ENCODE peak calls at places on chromosomes 7 and 10, in six cellular contexts. One of them, this sample, is unnamed.
A peak's percentile ranks its signal among the peaks of the same experiment; 100 is the strongest.

GRCh38 chr7:104469135-104469820 is 140.9 kb downstream of the LHFPL3 start:
- DNase-seq in ovary: no peak
- DNase-seq in fibroblast of lung: no peak
- DNase-seq in lower lobe of right lung: no peak
- DNase-seq in heart right ventricle: no peak
- DNase-seq in A549: no peak
- DNase-seq in this sample: no peak

GRCh38 chr7:47669178-47669878 is 87.4 kb upstream of the TNS3 start:
- DNase-seq in fibroblast of lung: peak; percentile 97
- DNase-seq in ovary: peak; percentile 55
- DNase-seq in lower lobe of right lung: peak; percentile 79
- DNase-seq in heart right ventricle: peak; percentile 35
- DNase-seq in A549: no peak
- DNase-seq in this sample: no peak

GRCh38 chr7:35415411-35415822 is 161.5 kb upstream of the TBX20 start:
- DNase-seq in fibroblast of lung: no peak
- DNase-seq in heart right ventricle: peak; percentile 70
- DNase-seq in ovary: no peak
- DNase-seq in lower lobe of right lung: no peak
- DNase-seq in A549: no peak
- DNase-seq in this sample: no peak

GRCh38 chr7:43905209-43905946 is 1.0 kb downstream of the URGCP start:
- DNase-seq in ovary: no peak
- DNase-seq in A549: peak; percentile 52
- DNase-seq in lower lobe of right lung: no peak
- DNase-seq in heart right ventricle: no peak
- DNase-seq in fibroblast of lung: peak; percentile 9
- DNase-seq in this sample: no peak

GRCh38 chr7:90692396-90692795 is 96.3 kb downstream of the CDK14 start:
- DNase-seq in lower lobe of right lung: no peak
- DNase-seq in ovary: no peak
- DNase-seq in fibroblast of lung: peak; percentile 75
- DNase-seq in heart right ventricle: no peak
- DNase-seq in A549: no peak
- DNase-seq in this sample: no peak

GRCh38 chr10:124626759-124627380 is 117.3 kb downstream of the FAM53B start:
- DNase-seq in lower lobe of right lung: peak; percentile 75
- DNase-seq in ovary: no peak
- DNase-seq in fibroblast of lung: no peak
- DNase-seq in A549: no peak
- DNase-seq in heart right ventricle: no peak
- DNase-seq in this sample: peak; percentile 65

GRCh38 chr10:63257784-63258183 is 124.7 kb downstream of the NRBF2 start:
- DNase-seq in fibroblast of lung: no peak
- DNase-seq in ovary: no peak
- DNase-seq in heart right ventricle: no peak
- DNase-seq in lower lobe of right lung: no peak
- DNase-seq in A549: no peak
- DNase-seq in this sample: no peak

GRCh38 chr10:43267811-43268210 is 946 bp upstream of the RASGEF1A start:
- DNase-seq in lower lobe of right lung: no peak
- DNase-seq in heart right ventricle: no peak
- DNase-seq in fibroblast of lung: no peak
- DNase-seq in ovary: no peak
- DNase-seq in A549: no peak
- DNase-seq in this sample: no peak

GRCh38 chr7:9210114-9210513 is 776.7 kb downstream of the NXPH1 start:
- DNase-seq in lower lobe of right lung: no peak
- DNase-seq in ovary: no peak
- DNase-seq in A549: no peak
- DNase-seq in heart right ventricle: no peak
- DNase-seq in fibroblast of lung: no peak
- DNase-seq in this sample: no peak

GRCh38 chr7:17532861-17533404 is 234.5 kb downstream of the AHR start:
- DNase-seq in A549: peak; percentile 18
- DNase-seq in ovary: no peak
- DNase-seq in heart right ventricle: no peak
- DNase-seq in fibroblast of lung: peak; percentile 98
- DNase-seq in lower lobe of right lung: no peak
- DNase-seq in this sample: no peak

GRCh38 chr7:80478683-80479082 is 33.2 kb downstream of the GNAT3 start:
- DNase-seq in ovary: no peak
- DNase-seq in lower lobe of right lung: no peak
- DNase-seq in A549: peak; percentile 14
- DNase-seq in heart right ventricle: no peak
- DNase-seq in fibroblast of lung: peak; percentile 82
- DNase-seq in this sample: no peak

GRCh38 chr10:24949616-24950015 is 2.8 kb downstream of the PRTFDC1 start:
- DNase-seq in fibroblast of lung: no peak
- DNase-seq in ovary: no peak
- DNase-seq in heart right ventricle: no peak
- DNase-seq in lower lobe of right lung: no peak
- DNase-seq in A549: no peak
- DNase-seq in this sample: no peak

GRCh38 chr10:1402821-1403507 is 334.4 kb downstream of the ADARB2 start:
- DNase-seq in A549: no peak
- DNase-seq in lower lobe of right lung: no peak
- DNase-seq in fibroblast of lung: no peak
- DNase-seq in ovary: no peak
- DNase-seq in heart right ventricle: no peak
- DNase-seq in this sample: no peak

GRCh38 chr10:35363587-35363986 is 27.3 kb downstream of the CCNY start:
- DNase-seq in ovary: no peak
- DNase-seq in lower lobe of right lung: no peak
- DNase-seq in heart right ventricle: no peak
- DNase-seq in fibroblast of lung: no peak
- DNase-seq in A549: no peak
- DNase-seq in this sample: no peak

GRCh38 chr7:101119876-101120275 is 7.0 kb upstream of the SERPINE1 start:
- DNase-seq in ovary: no peak
- DNase-seq in fibroblast of lung: peak; percentile 90
- DNase-seq in heart right ventricle: no peak
- DNase-seq in A549: no peak
- DNase-seq in lower lobe of right lung: no peak
- DNase-seq in this sample: no peak

GRCh38 chr7:128879939-128880746 is 17.5 kb downstream of the ATP6V1F start:
- DNase-seq in lower lobe of right lung: peak; percentile 67
- DNase-seq in heart right ventricle: peak; percentile 71
- DNase-seq in A549: peak; percentile 96
- DNase-seq in ovary: peak; percentile 61
- DNase-seq in fibroblast of lung: peak; percentile 48
- DNase-seq in this sample: no peak

GRCh38 chr7:116780966-116781365 is 81.4 kb upstream of the CAPZA2 start:
- DNase-seq in lower lobe of right lung: peak; percentile 48
- DNase-seq in heart right ventricle: no peak
- DNase-seq in ovary: no peak
- DNase-seq in fibroblast of lung: no peak
- DNase-seq in A549: no peak
- DNase-seq in this sample: peak; percentile 67

GRCh38 chr10:31694929-31695837 is 233.4 kb downstream of the ARHGAP12 start:
- DNase-seq in fibroblast of lung: peak; percentile 18
- DNase-seq in heart right ventricle: no peak
- DNase-seq in lower lobe of right lung: no peak
- DNase-seq in ovary: no peak
- DNase-seq in A549: no peak
- DNase-seq in this sample: no peak

DNA sequence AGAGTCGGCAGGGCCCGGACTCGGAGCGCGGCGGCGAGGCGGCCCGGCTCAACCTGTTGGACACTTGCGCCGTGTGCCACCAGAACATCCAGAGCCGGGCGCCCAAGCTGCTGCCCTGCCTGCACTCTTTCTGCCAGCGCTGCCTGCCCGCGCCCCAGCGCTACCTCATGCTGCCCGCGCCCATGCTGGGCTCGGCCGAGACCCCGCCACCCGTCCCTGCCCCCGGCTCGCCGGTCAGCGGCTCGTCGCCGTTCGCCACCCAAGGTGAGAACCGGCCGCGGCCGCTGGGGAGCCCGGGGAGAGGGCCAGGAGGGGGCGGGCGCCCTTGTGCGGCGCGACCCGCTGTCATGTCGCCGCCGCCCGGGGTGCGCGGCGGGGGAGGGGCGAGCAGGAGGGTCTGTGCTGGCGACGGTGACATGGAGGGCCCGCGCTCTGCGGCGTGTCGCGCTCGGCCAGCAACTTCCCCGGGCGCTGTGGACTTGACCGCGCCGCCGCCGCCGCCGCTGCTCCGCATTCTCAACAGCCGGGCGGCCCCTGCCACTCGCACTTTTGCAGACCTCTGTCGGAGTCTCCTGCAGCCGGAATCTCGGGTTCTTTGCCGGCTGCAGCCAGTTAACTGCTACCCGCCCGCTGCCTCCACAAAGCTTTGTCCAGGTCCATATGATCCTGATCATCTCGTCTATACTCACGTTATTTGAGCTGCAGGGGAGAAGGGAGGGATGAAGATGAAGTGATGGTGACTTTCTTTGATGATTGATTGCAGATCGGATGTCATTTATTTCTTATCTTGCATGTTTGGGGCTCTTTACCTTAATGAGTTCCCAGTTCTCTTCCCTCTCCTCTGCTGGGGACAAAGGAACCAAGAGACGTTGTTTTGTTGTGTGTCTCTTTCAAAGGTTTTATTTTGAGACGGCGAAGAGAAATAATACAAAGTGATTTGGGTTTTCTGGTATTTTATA is 869 bp downstream of the TRIM24 start:
- DNase-seq in ovary: peak; percentile 59
- DNase-seq in fibroblast of lung: peak; percentile 50
- DNase-seq in A549: peak; percentile 46
- DNase-seq in heart right ventricle: peak; percentile 68
- DNase-seq in lower lobe of right lung: peak; percentile 75
- DNase-seq in this sample: peak; percentile 92
- TF ChIP-seq CTCF in ovary: no peak
- TF ChIP-seq CTCF in fibroblast of lung: no peak
- TF ChIP-seq CTCF in A549: peak; percentile 18
- TF ChIP-seq CTCF in heart right ventricle: peak; percentile 30
- TF ChIP-seq CTCF in lower lobe of right lung: no peak
- TF ChIP-seq CTCF in this sample: no peak

DNA sequence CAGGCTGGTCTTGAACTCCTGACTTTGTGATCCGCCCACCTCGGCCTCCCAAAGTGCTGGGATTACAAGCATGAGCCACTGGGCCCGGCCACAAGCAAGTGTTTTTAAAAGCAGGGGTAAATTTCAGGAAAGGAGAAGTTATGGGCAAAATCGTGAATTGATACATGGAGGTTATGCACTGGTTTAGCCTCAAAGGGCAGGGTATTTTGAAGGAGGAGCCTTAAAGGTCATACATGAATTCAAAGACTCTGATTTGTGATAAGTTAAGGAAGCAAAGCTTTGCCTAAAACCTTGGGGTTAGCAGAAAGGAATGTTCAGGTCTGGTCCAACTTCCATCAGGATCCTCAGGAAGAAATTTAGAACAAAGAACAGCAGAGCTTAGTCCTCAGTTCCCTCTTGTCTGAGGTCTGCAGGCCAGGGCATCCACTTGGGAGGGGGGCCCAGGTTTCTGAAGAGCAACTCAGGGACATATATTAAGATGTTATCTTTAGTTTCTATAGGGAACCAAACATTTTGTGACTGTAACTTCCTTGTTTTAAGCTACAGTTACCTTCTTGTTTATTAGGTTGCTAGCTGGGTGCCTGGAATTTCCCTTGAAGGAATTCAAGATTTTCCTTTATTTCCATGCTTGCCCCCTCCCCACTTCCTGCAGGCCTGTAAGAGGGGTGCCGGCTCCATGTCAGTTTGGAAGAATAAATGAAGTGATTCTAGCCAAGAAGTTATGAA is 2.8 kb upstream of the REPIN1 start:
- DNase-seq in lower lobe of right lung: no peak
- DNase-seq in ovary: no peak
- DNase-seq in A549: no peak
- DNase-seq in fibroblast of lung: no peak
- DNase-seq in heart right ventricle: no peak
- DNase-seq in this sample: no peak
- H3K4me1 ChIP-seq in lower lobe of right lung: peaks cover 29% of the 10 kb centered on the region
- H3K4me1 ChIP-seq in ovary: peaks cover 5% of the 10 kb centered on the region
- H3K4me1 ChIP-seq in A549: peaks cover 19% of the 10 kb centered on the region
- H3K4me1 ChIP-seq in fibroblast of lung: peaks cover 8% of the 10 kb centered on the region
- H3K4me1 ChIP-seq in heart right ventricle: peaks cover 32% of the 10 kb centered on the region
- H3K4me1 ChIP-seq in this sample: peaks cover 15% of the 10 kb centered on the region

GRCh38 chr10:32955790-32956189 is 2.2 kb downstream of the ITGB1 start:
- DNase-seq in heart right ventricle: no peak
- DNase-seq in A549: no peak
- DNase-seq in lower lobe of right lung: no peak
- DNase-seq in fibroblast of lung: no peak
- DNase-seq in ovary: no peak
- DNase-seq in this sample: no peak

GRCh38 chr10:32954080-32954479 is 4.0 kb downstream of the ITGB1 start:
- DNase-seq in ovary: no peak
- DNase-seq in lower lobe of right lung: no peak
- DNase-seq in heart right ventricle: no peak
- DNase-seq in A549: no peak
- DNase-seq in fibroblast of lung: no peak
- DNase-seq in this sample: no peak

GRCh38 chr10:32953277-32953927 is 4.6 kb downstream of the ITGB1 start:
- DNase-seq in ovary: no peak
- DNase-seq in A549: no peak
- DNase-seq in lower lobe of right lung: no peak
- DNase-seq in heart right ventricle: no peak
- DNase-seq in fibroblast of lung: no peak
- DNase-seq in this sample: no peak

GRCh38 chr10:32955299-32955772 is 2.7 kb downstream of the ITGB1 start:
- DNase-seq in heart right ventricle: no peak
- DNase-seq in lower lobe of right lung: no peak
- DNase-seq in fibroblast of lung: no peak
- DNase-seq in ovary: no peak
- DNase-seq in A549: no peak
- DNase-seq in this sample: no peak

GRCh38 chr10:32954545-32955298 is 3.3 kb downstream of the ITGB1 start:
- DNase-seq in A549: no peak
- DNase-seq in heart right ventricle: no peak
- DNase-seq in fibroblast of lung: no peak
- DNase-seq in ovary: no peak
- DNase-seq in lower lobe of right lung: no peak
- DNase-seq in this sample: no peak
- H3K4me3 ChIP-seq in A549: peak overlapping the region; percentile 74
- H3K4me3 ChIP-seq in heart right ventricle: peak overlapping the region; percentile 11
- H3K4me3 ChIP-seq in fibroblast of lung: peak overlapping the region; percentile 78
- H3K4me3 ChIP-seq in ovary: peak overlapping the region; percentile 3
- H3K4me3 ChIP-seq in lower lobe of right lung: peak overlapping the region; percentile 92
- H3K4me3 ChIP-seq in this sample: peak overlapping the region; percentile 89

DNA sequence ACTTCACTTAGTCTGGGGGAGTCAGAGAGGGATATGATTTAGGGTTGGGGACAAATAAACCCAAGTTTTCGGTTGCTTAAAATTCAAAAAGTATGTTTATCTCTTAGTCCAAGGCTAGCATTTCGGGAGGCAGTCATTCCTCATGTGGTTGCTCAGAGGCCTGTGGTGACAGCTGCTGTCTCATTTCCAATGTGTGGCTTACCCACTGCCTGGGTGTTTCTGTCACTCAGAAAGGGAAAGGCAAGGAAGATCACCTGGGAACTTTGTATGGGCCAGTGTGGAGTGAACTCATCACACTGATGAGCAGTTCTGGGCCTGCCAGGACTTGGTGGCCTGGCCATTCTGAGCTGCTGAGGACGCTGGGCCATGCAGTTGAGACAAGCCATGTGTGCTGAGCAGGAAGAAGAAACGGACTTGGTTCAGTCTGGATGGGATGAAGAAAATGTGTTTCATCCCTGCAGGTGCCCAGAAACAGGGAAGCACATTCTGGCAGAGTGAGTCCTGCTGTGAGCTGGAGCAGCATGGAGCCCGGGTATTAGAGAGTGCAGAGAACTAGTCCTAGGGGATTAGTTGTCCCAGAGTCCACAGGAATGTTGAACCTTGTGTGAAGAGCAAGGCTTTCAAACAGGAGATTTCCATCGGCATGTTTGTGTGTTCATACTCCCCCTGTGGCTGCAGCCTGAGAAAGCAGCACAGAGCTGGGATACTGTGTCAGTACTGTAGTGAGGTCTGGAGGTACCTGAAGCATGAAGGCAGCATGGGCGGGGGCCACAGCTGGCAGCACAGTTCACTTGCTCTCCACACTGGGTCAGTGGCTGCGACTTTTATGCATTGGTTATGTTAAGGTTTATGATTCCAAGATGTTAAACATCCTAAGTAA is 211.1 kb upstream of the IGFBP3 start:
- DNase-seq in heart right ventricle: no peak
- DNase-seq in A549: no peak
- DNase-seq in ovary: no peak
- DNase-seq in fibroblast of lung: no peak
- DNase-seq in lower lobe of right lung: no peak
- DNase-seq in this sample: no peak
- TF ChIP-seq CTCF in heart right ventricle: peak; percentile 20
- TF ChIP-seq CTCF in A549: peak; percentile 21
- TF ChIP-seq CTCF in ovary: no peak
- TF ChIP-seq CTCF in fibroblast of lung: peak; percentile 19
- TF ChIP-seq CTCF in lower lobe of right lung: no peak
- TF ChIP-seq CTCF in this sample: no peak